ENCODE peak calls at places on chromosomes 6 and 20, in five cellular contexts. X is CD8-positive, alpha-beta T cell; A is right cardiac atrium; Z is ascending aorta; C is cardiac muscle cell. T is an unnamed sample.

GRCh38 chr6:149166747-149167146 is 150.8 kb upstream of the TAB2 start:
- DNase-seq in Z (no peak), C (peak), A (no peak), X (no peak), T (no peak)

GRCh38 chr20:56503911-56504310 is 20.6 kb upstream of the FAM209A start:
- DNase-seq in X (no peak), Z (no peak), C (no peak), A (no peak), T (no peak)

GRCh38 chr20:60249436-60249835 is 291.2 kb downstream of the CDH26 start:
- DNase-seq in Z (no peak), A (no peak), C (peak), X (no peak), T (no peak)

GRCh38 chr6:138287144-138287955 is 69.1 kb upstream of the PBOV1 start:
- DNase-seq in C (peak), A (no peak), Z (no peak), X (peak), T (peak)

GRCh38 chr6:27684264-27685211 is 211.6 kb upstream of the ZNF184 start:
- DNase-seq in X (no peak), C (peak), A (no peak), Z (no peak), T (peak)

GRCh38 chr6:43817192-43817591 is 47.2 kb downstream of the VEGFA start:
- DNase-seq in C (peak), X (no peak), A (peak), Z (no peak), T (peak)

GRCh38 chr6:17632929-17633328 is 32.8 kb downstream of the FAM8A1 start:
- DNase-seq in Z (no peak), A (no peak), C (no peak), X (no peak), T (no peak)

GRCh38 chr6:938271-939046 is 245.5 kb upstream of the EXOC2 start:
- DNase-seq in C (no peak), X (no peak), Z (no peak), A (no peak), T (no peak)

GRCh38 chr20:34512266-34512954 is 3.8 kb upstream of the DYNLRB1 start:
- DNase-seq in X (no peak), Z (no peak), A (no peak), C (no peak), T (no peak)

DNA sequence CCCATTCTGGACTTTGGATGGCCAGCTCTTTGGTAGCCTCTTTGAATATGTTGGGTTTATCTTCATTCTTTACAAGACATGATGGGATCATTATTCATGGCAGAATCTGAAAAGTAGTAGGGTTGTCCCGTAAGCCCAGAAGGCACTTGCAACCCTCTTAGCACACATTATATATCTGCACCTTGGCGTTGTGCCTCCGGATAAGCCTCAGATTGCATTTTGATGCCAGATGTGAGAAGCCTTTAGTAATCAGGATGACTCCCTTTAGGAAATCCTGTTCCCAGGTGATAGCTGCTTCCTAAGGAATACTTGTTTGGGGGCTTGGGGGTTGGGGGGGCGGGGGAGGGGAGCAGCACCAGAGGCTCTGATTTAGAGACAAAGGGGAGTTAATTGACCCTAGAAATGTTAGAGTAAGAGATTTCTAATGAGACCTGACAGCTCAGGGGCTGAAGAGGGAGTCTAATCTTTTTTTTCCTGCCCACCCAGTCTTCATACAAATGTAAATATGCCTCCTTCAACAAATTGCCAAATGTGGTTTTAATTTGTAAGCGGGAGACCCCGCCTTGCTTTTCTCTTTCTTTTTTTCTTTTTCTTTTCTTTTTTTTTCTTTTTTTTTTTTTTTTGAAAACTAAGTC is 55.1 kb downstream of the JAG1 start:
- DNase-seq in X (no peak), A (no peak), Z (no peak), C (no peak), T (no peak)
- H3K27ac ChIP-seq in X (no peak), A (no peak), Z (peak), C (no peak), T (no peak)

GRCh38 chr20:36527331-36528125 is 13.8 kb upstream of the MYL9 start:
- DNase-seq in A (peak), X (no peak), C (no peak), Z (peak), T (no peak)
- H3K27ac ChIP-seq in A (no peak), X (no peak), C (peak), Z (peak), T (no peak)

DNA sequence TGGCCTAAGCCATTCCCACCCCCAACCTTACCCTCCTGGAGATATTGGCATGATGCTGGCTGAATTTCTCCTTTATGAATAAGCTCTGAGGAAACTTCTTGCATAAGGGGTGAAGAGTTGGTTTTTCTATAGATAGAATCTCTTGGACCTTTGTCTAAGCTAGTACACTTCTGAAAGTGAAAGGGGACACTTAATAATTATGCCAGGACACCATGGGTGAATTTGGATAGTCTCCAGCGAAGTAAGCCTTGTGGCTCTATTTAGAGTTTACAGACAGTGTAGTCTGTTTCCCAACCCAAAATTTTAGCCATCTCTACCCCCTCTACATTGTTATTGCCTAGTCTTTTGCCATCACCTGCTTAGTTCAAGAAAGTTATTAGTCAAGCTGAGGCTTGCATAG is 27.0 kb upstream of the FABP7 start:
- DNase-seq in A (no peak), X (no peak), C (no peak), Z (no peak), T (no peak)
- H3K27ac ChIP-seq in A (no peak), X (no peak), C (no peak), Z (no peak), T (no peak)

GRCh38 chr6:166400181-166400580 is 17.4 kb upstream of the MPC1 start:
- DNase-seq in C (no peak), X (no peak), Z (no peak), A (no peak), T (no peak)
- H3K27ac ChIP-seq in C (no peak), X (no peak), Z (no peak), A (no peak), T (no peak)

GRCh38 chr6:157595768-157596167 is 214.8 kb downstream of the ZDHHC14 start:
- DNase-seq in C (no peak), Z (no peak), A (no peak), X (peak), T (peak)

GRCh38 chr6:157599191-157599590 is 218.2 kb downstream of the ZDHHC14 start:
- DNase-seq in Z (no peak), C (no peak), X (peak), A (no peak), T (no peak)

GRCh38 chr6:157596461-157596860 is 215.5 kb downstream of the ZDHHC14 start:
- DNase-seq in A (no peak), C (no peak), Z (no peak), X (peak), T (no peak)

GRCh38 chr6:157596886-157597285 is 215.9 kb downstream of the ZDHHC14 start:
- DNase-seq in C (no peak), Z (no peak), A (no peak), X (no peak), T (no peak)

GRCh38 chr6:157597461-157598312 is 216.7 kb downstream of the ZDHHC14 start:
- DNase-seq in A (peak), Z (no peak), X (peak), C (peak), T (no peak)
- H3K27ac ChIP-seq in A (no peak), Z (no peak), X (no peak), C (peak), T (no peak)

GRCh38 chr20:23434521-23435313 is 4.8 kb upstream of the CSTL1 start:
- DNase-seq in Z (peak), X (no peak), C (no peak), A (no peak), T (no peak)

GRCh38 chr20:23437126-23437894 is 2.2 kb upstream of the CSTL1 start:
- DNase-seq in X (no peak), C (no peak), Z (no peak), A (no peak), T (no peak)

GRCh38 chr20:23433628-23434027 is 5.9 kb upstream of the CSTL1 start:
- DNase-seq in A (no peak), Z (no peak), X (no peak), C (no peak), T (no peak)

GRCh38 chr20:23435675-23436539 is 3.6 kb upstream of the CSTL1 start:
- DNase-seq in Z (peak), X (no peak), C (peak), A (peak), T (no peak)

DNA sequence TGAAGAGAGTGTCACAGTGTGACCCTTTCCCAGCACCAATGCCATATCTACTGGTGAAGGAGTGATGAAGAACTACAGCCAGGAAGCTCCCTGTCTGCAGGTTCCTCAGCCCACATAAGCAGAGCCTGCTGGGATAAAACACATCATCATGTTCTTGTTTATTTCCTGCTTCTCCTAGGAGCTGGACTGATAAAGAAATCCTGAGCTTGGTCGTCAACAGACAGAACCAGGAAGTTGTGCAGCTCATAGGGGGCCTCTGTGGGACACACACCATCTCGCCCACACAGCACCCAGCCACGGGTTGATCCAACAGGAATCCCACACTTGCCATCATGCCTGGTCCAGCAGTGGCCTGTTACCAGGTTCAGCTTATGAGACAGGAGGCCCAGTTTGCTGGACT is 2.8 kb upstream of the CSTL1 start:
- DNase-seq in Z (peak), A (peak), X (no peak), C (peak), T (no peak)
- H3K27ac ChIP-seq in Z (no peak), A (peak), X (no peak), C (no peak), T (no peak)

GRCh38 chr6:2355155-2355554 is 109.8 kb upstream of the GMDS start:
- DNase-seq in C (peak), X (no peak), A (no peak), Z (no peak), T (no peak)

GRCh38 chr6:2351090-2351489 is 105.7 kb upstream of the GMDS start:
- DNase-seq in C (no peak), X (no peak), Z (no peak), A (no peak), T (no peak)

GRCh38 chr6:2351807-2352431 is 106.5 kb upstream of the GMDS start:
- DNase-seq in C (peak), X (no peak), A (no peak), Z (no peak), T (no peak)

GRCh38 chr6:2354138-2354491 is 108.7 kb upstream of the GMDS start:
- DNase-seq in C (no peak), A (no peak), X (no peak), Z (no peak), T (no peak)

DNA sequence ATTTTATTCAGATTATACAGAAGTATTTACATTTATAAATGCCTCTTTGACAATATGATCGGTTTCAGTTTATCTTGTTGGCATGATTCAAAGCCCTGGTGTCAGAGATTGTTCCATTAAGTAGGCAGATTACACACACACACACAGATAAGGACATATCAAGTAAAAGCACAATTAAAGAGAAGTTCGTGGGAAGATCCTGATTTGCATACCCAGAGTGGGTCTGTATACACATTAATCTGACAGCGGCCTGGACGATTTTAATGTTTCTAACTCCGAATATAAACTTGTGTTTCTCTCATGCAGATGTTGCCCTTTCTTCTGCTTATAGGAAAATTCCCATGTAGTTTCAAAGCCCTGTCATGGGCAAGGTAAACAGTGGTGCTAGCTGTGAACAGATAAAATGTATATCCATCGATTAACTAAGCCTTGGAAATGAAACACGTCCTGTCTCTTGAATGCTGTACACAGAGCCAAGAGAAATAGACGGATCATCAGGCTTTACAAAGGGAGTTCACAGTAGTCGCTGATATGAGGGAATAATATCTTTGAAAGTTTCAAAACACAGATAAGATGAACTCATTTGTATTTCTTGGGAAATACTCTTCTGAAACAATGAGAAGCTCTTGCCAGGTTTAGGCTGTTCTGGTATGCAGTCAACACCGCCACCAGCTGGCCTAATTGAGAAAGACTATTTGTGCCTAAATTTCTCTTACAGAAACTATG is 108.2 kb upstream of the GMDS start:
- DNase-seq in X (peak), C (peak), A (peak), Z (peak), T (peak)
- H3K27ac ChIP-seq in X (no peak), C (no peak), A (no peak), Z (peak), T (no peak)

DNA sequence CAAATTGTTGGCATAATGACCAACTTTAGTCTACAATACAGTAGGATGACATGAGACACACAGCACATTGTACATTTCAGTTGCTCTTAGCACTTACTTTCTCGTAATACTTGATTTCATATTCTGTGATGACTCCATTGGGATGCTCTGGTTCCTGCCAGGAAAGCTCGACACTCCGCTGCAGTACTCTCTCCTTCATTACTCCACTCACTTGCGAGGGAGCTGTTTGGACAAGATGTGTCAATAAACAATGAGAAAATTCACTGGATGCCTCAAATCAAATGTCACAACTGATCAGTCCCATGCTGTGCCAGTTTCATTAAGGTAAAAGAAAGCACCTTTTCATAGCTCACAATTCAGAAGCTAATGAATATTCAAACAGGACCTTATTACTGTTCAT is 147.2 kb downstream of the EPHA7 start:
- DNase-seq in Z (no peak), A (no peak), X (no peak), C (no peak), T (no peak)
- H3K27ac ChIP-seq in Z (no peak), A (no peak), X (no peak), C (no peak), T (no peak)

T was measured in Karpas-422.